ENCODE peak calls at places on chromosomes 1 and 21, in six cellular contexts. One of them, this sample, is unnamed.

GRCh38 chr1:178492341-178492740 is 4.4 kb downstream of the CLEC20A start:
- DNase-seq in sigmoid colon: no peak
- DNase-seq in A549: no peak
- DNase-seq in ovary: no peak
- DNase-seq in stomach: no peak
- DNase-seq in upper lobe of left lung: no peak
- DNase-seq in this sample: no peak

GRCh38 chr1:196143602-196144342 is 464.5 kb downstream of the KCNT2 start:
- DNase-seq in stomach: no peak
- DNase-seq in A549: peak; percentile 10
- DNase-seq in ovary: no peak
- DNase-seq in upper lobe of left lung: no peak
- DNase-seq in sigmoid colon: no peak
- DNase-seq in this sample: no peak

GRCh38 chr21:46456750-46457149 is 1.9 kb upstream of the DIP2A start:
- DNase-seq in upper lobe of left lung: no peak
- DNase-seq in sigmoid colon: no peak
- DNase-seq in stomach: no peak
- DNase-seq in ovary: no peak
- DNase-seq in A549: no peak
- DNase-seq in this sample: no peak

GRCh38 chr1:102853701-102854187 is 254.6 kb downstream of the COL11A1 start:
- DNase-seq in ovary: no peak
- DNase-seq in sigmoid colon: no peak
- DNase-seq in A549: no peak
- DNase-seq in upper lobe of left lung: peak; percentile 81
- DNase-seq in stomach: no peak
- DNase-seq in this sample: no peak

GRCh38 chr1:228555074-228555989 is 68.2 kb downstream of the RNF187 start:
- DNase-seq in stomach: no peak
- DNase-seq in sigmoid colon: no peak
- DNase-seq in A549: peak; percentile 33
- DNase-seq in ovary: peak; percentile 27
- DNase-seq in upper lobe of left lung: peak; percentile 85
- DNase-seq in this sample: no peak

GRCh38 chr1:51417496-51418383 is 87.4 kb upstream of the TTC39A start:
- DNase-seq in upper lobe of left lung: no peak
- DNase-seq in sigmoid colon: no peak
- DNase-seq in ovary: no peak
- DNase-seq in A549: no peak
- DNase-seq in stomach: no peak
- DNase-seq in this sample: no peak

GRCh38 chr21:17466166-17466565 is 46.7 kb upstream of the CXADR start:
- DNase-seq in upper lobe of left lung: no peak
- DNase-seq in ovary: no peak
- DNase-seq in A549: peak; percentile 28
- DNase-seq in stomach: peak; percentile 41
- DNase-seq in sigmoid colon: no peak
- DNase-seq in this sample: no peak

GRCh38 chr1:30462826-30463425 is 260.5 kb downstream of the MATN1 start:
- DNase-seq in ovary: no peak
- DNase-seq in A549: no peak
- DNase-seq in sigmoid colon: peak; percentile 50
- DNase-seq in upper lobe of left lung: no peak
- DNase-seq in stomach: no peak
- DNase-seq in this sample: no peak

GRCh38 chr1:87333692-87334347 is 5.1 kb downstream of the LMO4 start:
- DNase-seq in sigmoid colon: no peak
- DNase-seq in A549: no peak
- DNase-seq in upper lobe of left lung: no peak
- DNase-seq in stomach: no peak
- DNase-seq in ovary: no peak
- DNase-seq in this sample: no peak

GRCh38 chr1:157005965-157006364 is 39.6 kb downstream of the ARHGEF11 start:
- DNase-seq in A549: no peak
- DNase-seq in upper lobe of left lung: no peak
- DNase-seq in ovary: no peak
- DNase-seq in sigmoid colon: no peak
- DNase-seq in stomach: no peak
- DNase-seq in this sample: no peak

GRCh38 chr21:25039461-25040380 is 567.6 kb downstream of the MRPL39 start:
- DNase-seq in stomach: no peak
- DNase-seq in upper lobe of left lung: no peak
- DNase-seq in ovary: no peak
- DNase-seq in sigmoid colon: no peak
- DNase-seq in A549: no peak
- DNase-seq in this sample: no peak

GRCh38 chr1:52139817-52140540 is 1.9 kb upstream of the ZFYVE9 start:
- DNase-seq in A549: no peak
- DNase-seq in ovary: no peak
- DNase-seq in sigmoid colon: no peak
- DNase-seq in stomach: no peak
- DNase-seq in upper lobe of left lung: no peak
- DNase-seq in this sample: no peak

GRCh38 chr21:17646790-17647189 is 34.1 kb upstream of the BTG3 start:
- DNase-seq in stomach: no peak
- DNase-seq in upper lobe of left lung: no peak
- DNase-seq in A549: no peak
- DNase-seq in sigmoid colon: no peak
- DNase-seq in ovary: no peak
- DNase-seq in this sample: no peak

GRCh38 chr1:15370781-15371467 is 38.8 kb upstream of the EFHD2 start:
- DNase-seq in upper lobe of left lung: no peak
- DNase-seq in sigmoid colon: peak; percentile 80
- DNase-seq in A549: no peak
- DNase-seq in ovary: peak; percentile 84
- DNase-seq in stomach: peak; percentile 31
- DNase-seq in this sample: no peak

GRCh38 chr1:91700771-91701493 is 185.0 kb downstream of the TGFBR3 start:
- DNase-seq in ovary: no peak
- DNase-seq in sigmoid colon: no peak
- DNase-seq in A549: no peak
- DNase-seq in stomach: no peak
- DNase-seq in upper lobe of left lung: no peak
- DNase-seq in this sample: no peak

GRCh38 chr1:153945131-153945794 is 1.3 kb downstream of the DENND4B start:
- DNase-seq in stomach: peak; percentile 51
- DNase-seq in ovary: peak; percentile 62
- DNase-seq in upper lobe of left lung: no peak
- DNase-seq in sigmoid colon: peak; percentile 77
- DNase-seq in A549: peak; percentile 55
- DNase-seq in this sample: no peak

GRCh38 chr1:153944005-153944821 is 2.3 kb downstream of the DENND4B start:
- DNase-seq in A549: no peak
- DNase-seq in sigmoid colon: no peak
- DNase-seq in stomach: no peak
- DNase-seq in upper lobe of left lung: peak; percentile 77
- DNase-seq in ovary: no peak
- DNase-seq in this sample: no peak

GRCh38 chr1:153945795-153946621 is 510 bp downstream of the DENND4B start:
- DNase-seq in upper lobe of left lung: peak; percentile 97
- DNase-seq in stomach: peak; percentile 86
- DNase-seq in ovary: peak; percentile 79
- DNase-seq in A549: peak; percentile 58
- DNase-seq in sigmoid colon: peak; percentile 95
- DNase-seq in this sample: peak; percentile 72

GRCh38 chr1:153944822-153945117 is 1.7 kb downstream of the DENND4B start:
- DNase-seq in stomach: no peak
- DNase-seq in A549: no peak
- DNase-seq in upper lobe of left lung: no peak
- DNase-seq in ovary: no peak
- DNase-seq in sigmoid colon: no peak
- DNase-seq in this sample: no peak

DNA sequence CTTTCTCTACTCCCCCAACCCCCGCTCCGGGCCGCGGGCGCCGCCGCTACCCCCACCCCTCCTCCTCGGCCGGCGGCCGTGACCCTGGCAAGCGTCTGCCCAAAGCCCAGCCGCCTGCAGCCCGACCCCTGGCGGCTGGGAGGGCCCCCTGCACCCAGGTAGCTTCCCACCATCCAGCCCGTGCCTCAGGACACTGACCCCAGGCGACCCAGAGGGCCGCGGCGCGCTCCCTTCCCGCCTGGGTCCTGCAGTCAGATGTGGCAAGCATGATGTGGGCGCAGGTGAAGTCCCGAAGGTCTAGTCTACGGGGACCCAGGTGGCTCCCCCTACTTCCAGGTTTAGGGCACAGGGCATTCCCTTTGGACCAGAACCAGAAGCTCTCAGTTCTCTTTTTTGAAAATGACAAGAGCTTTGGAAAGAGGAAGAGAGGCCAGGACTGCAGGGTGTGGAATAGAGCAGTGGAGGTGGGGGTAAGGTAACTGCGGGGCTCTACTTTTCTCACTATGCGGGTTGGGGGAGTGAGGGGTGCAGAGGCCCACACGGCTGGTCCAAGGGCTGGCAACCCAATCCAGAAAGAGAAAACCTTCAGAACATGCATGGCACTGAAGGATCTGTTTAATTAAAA is at the start of gene DENND4B:
- DNase-seq in upper lobe of left lung: peak; percentile 96
- DNase-seq in ovary: peak; percentile 84
- DNase-seq in sigmoid colon: peak; percentile 93
- DNase-seq in stomach: peak; percentile 84
- DNase-seq in A549: peak; percentile 83
- DNase-seq in this sample: peak; percentile 54
- TF ChIP-seq EP300 in upper lobe of left lung: no peak
- TF ChIP-seq EP300 in ovary: no peak
- TF ChIP-seq EP300 in sigmoid colon: no peak
- TF ChIP-seq EP300 in stomach: no peak
- TF ChIP-seq EP300 in A549: no peak
- TF ChIP-seq EP300 in this sample: peak; percentile 52

GRCh38 chr1:225859151-225859550 is 23.0 kb downstream of the TMEM63A start:
- DNase-seq in sigmoid colon: no peak
- DNase-seq in stomach: no peak
- DNase-seq in upper lobe of left lung: no peak
- DNase-seq in A549: no peak
- DNase-seq in ovary: no peak
- DNase-seq in this sample: no peak

GRCh38 chr1:225853441-225853840 is 28.7 kb downstream of the TMEM63A start:
- DNase-seq in stomach: no peak
- DNase-seq in sigmoid colon: no peak
- DNase-seq in upper lobe of left lung: no peak
- DNase-seq in A549: no peak
- DNase-seq in ovary: no peak
- DNase-seq in this sample: no peak

GRCh38 chr1:225852413-225853119 is 29.6 kb downstream of the TMEM63A start:
- DNase-seq in sigmoid colon: no peak
- DNase-seq in stomach: no peak
- DNase-seq in upper lobe of left lung: no peak
- DNase-seq in ovary: no peak
- DNase-seq in A549: no peak
- DNase-seq in this sample: no peak

GRCh38 chr1:225857256-225857655 is 24.9 kb downstream of the TMEM63A start:
- DNase-seq in ovary: no peak
- DNase-seq in upper lobe of left lung: no peak
- DNase-seq in A549: no peak
- DNase-seq in sigmoid colon: no peak
- DNase-seq in stomach: no peak
- DNase-seq in this sample: no peak

GRCh38 chr1:225855503-225856285 is 26.5 kb downstream of the TMEM63A start:
- DNase-seq in A549: no peak
- DNase-seq in ovary: no peak
- DNase-seq in sigmoid colon: no peak
- DNase-seq in upper lobe of left lung: no peak
- DNase-seq in stomach: no peak
- DNase-seq in this sample: no peak
- H3K4me1 ChIP-seq in A549: no peaks in the 10 kb centered on the region
- H3K4me1 ChIP-seq in ovary: peaks cover 7% of the 10 kb centered on the region
- H3K4me1 ChIP-seq in sigmoid colon: no peaks in the 10 kb centered on the region
- H3K4me1 ChIP-seq in upper lobe of left lung: no peaks in the 10 kb centered on the region
- H3K4me1 ChIP-seq in stomach: peaks cover 16% of the 10 kb centered on the region
- H3K4me1 ChIP-seq in this sample: no peaks in the 10 kb centered on the region

GRCh38 chr1:29123871-29124365 is at the start of gene TMEM200B:
- DNase-seq in A549: no peak
- DNase-seq in ovary: peak; percentile 67
- DNase-seq in stomach: no peak
- DNase-seq in sigmoid colon: no peak
- DNase-seq in upper lobe of left lung: peak; percentile 85
- DNase-seq in this sample: no peak

GRCh38 chr1:29122987-29123870 is 474 bp downstream of the TMEM200B start:
- DNase-seq in stomach: no peak
- DNase-seq in sigmoid colon: peak; percentile 77
- DNase-seq in upper lobe of left lung: peak; percentile 87
- DNase-seq in ovary: peak; percentile 63
- DNase-seq in A549: no peak
- DNase-seq in this sample: no peak

GRCh38 chr1:29125237-29125641 is 1.5 kb upstream of the TMEM200B start:
- DNase-seq in A549: no peak
- DNase-seq in sigmoid colon: peak; percentile 73
- DNase-seq in ovary: no peak
- DNase-seq in stomach: no peak
- DNase-seq in upper lobe of left lung: peak; percentile 68
- DNase-seq in this sample: no peak

GRCh38 chr1:29126198-29126597 is 2.5 kb upstream of the TMEM200B start:
- DNase-seq in ovary: no peak
- DNase-seq in sigmoid colon: no peak
- DNase-seq in A549: no peak
- DNase-seq in upper lobe of left lung: no peak
- DNase-seq in stomach: no peak
- DNase-seq in this sample: no peak

DNA sequence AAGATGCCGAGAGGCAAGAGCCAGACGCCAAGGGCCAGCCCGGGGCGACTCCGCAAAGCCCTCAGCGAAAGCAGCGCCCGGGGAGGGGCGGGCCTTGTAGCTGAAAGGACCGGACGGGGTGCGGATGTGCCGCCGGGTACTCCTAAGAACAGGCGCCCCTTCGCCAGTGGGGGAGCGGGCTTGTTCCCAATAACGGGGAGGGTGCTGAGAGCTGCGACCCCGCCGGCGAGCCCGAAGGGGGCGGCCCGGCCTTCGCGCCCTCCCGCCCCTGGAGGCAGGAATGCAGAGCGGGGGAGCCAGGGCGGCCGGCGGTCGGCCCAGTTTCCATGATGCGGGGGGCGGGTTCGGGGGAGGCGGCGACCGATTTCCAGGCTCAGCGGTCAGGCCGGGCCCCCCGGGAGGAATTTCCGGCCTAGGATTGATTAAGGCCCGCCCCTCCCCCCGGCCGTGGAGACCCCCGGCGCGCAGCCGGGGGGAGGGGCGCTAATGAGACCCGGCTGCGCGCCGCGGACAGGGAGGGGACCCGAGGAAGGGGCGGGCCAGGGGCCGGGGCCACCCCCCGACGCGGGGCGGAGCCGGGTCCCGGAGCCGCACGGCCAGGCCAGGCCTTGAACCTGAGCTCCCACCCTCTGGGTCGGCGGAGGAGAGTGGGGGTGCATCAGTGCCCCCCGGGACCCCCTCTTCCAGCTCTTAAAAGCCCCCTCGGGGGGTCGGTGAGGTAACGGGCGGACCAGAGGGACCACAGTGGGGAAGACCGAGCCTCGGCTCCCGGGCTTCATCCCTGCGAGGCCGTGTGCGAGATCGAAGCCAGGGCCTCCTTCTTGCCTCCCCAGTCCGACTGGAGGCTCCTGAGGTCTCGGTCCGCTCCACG is 898 bp upstream of the TMEM200B start:
- DNase-seq in upper lobe of left lung: peak; percentile 95
- DNase-seq in sigmoid colon: peak; percentile 95
- DNase-seq in stomach: peak; percentile 63
- DNase-seq in ovary: peak; percentile 93
- DNase-seq in A549: peak; percentile 56
- DNase-seq in this sample: peak; percentile 74
- TF ChIP-seq EP300 in upper lobe of left lung: no peak
- TF ChIP-seq EP300 in sigmoid colon: peak; percentile 23
- TF ChIP-seq EP300 in stomach: no peak
- TF ChIP-seq EP300 in ovary: peak; percentile 29
- TF ChIP-seq EP300 in A549: no peak
- TF ChIP-seq EP300 in this sample: peak; percentile 89

GRCh38 chr1:234413485-234413884 is 40.2 kb downstream of the COA6 start:
- DNase-seq in upper lobe of left lung: no peak
- DNase-seq in stomach: no peak
- DNase-seq in ovary: no peak
- DNase-seq in A549: no peak
- DNase-seq in sigmoid colon: no peak
- DNase-seq in this sample: no peak
- H3K4me1 ChIP-seq in upper lobe of left lung: no peaks in the 10 kb centered on the region
- H3K4me1 ChIP-seq in stomach: no peaks in the 10 kb centered on the region
- H3K4me1 ChIP-seq in ovary: no peaks in the 10 kb centered on the region
- H3K4me1 ChIP-seq in A549: no peaks in the 10 kb centered on the region
- H3K4me1 ChIP-seq in sigmoid colon: no peaks in the 10 kb centered on the region
- H3K4me1 ChIP-seq in this sample: no peaks in the 10 kb centered on the region